ENCODE peak calls at places on chromosomes 4 and X, in seven cellular contexts. One of them, this sample, is unnamed.

GRCh38 chrX:17081969-17082368 is 135.5 kb downstream of the REPS2 start:
- DNase-seq in head of caudate nucleus: no peak
- DNase-seq in AG08396: no peak
- DNase-seq in left cardiac atrium: no peak
- DNase-seq in stimulated activated CD8-positive, alpha-beta memory T cell treated with anti-CD3 and anti-CD28 coated beads, Interleukin-15, amount 100 ng/mL, for 4 hours: no peak
- DNase-seq in amniotic stem cell: no peak
- DNase-seq in brain pericyte: no peak
- DNase-seq in this sample: no peak

GRCh38 chrX:133640161-133641015 is 225.1 kb upstream of the GPC4 start:
- DNase-seq in head of caudate nucleus: no peak
- DNase-seq in AG08396: no peak
- DNase-seq in left cardiac atrium: no peak
- DNase-seq in stimulated activated CD8-positive, alpha-beta memory T cell treated with anti-CD3 and anti-CD28 coated beads, Interleukin-15, amount 100 ng/mL, for 4 hours: no peak
- DNase-seq in amniotic stem cell: no peak
- DNase-seq in brain pericyte: no peak
- DNase-seq in this sample: no peak

GRCh38 chr4:168693750-168694470 is 197.1 kb downstream of the PALLD start:
- DNase-seq in head of caudate nucleus: no peak
- DNase-seq in AG08396: no peak
- DNase-seq in left cardiac atrium: no peak
- DNase-seq in stimulated activated CD8-positive, alpha-beta memory T cell treated with anti-CD3 and anti-CD28 coated beads, Interleukin-15, amount 100 ng/mL, for 4 hours: no peak
- DNase-seq in amniotic stem cell: no peak
- DNase-seq in brain pericyte: no peak
- DNase-seq in this sample: no peak

GRCh38 chrX:44898411-44899221 is 25.6 kb downstream of the KDM6A start:
- DNase-seq in head of caudate nucleus: no peak
- DNase-seq in AG08396: no peak
- DNase-seq in left cardiac atrium: no peak
- DNase-seq in stimulated activated CD8-positive, alpha-beta memory T cell treated with anti-CD3 and anti-CD28 coated beads, Interleukin-15, amount 100 ng/mL, for 4 hours: no peak
- DNase-seq in amniotic stem cell: no peak
- DNase-seq in brain pericyte: no peak
- DNase-seq in this sample: no peak

GRCh38 chr4:833731-834367 is 7.9 kb upstream of the CPLX1 start:
- DNase-seq in head of caudate nucleus: no peak
- DNase-seq in AG08396: no peak
- DNase-seq in left cardiac atrium: no peak
- DNase-seq in stimulated activated CD8-positive, alpha-beta memory T cell treated with anti-CD3 and anti-CD28 coated beads, Interleukin-15, amount 100 ng/mL, for 4 hours: no peak
- DNase-seq in amniotic stem cell: no peak
- DNase-seq in brain pericyte: no peak
- DNase-seq in this sample: no peak

GRCh38 chr4:53916431-53916889 is 147.9 kb downstream of the CHIC2 start:
- DNase-seq in head of caudate nucleus: no peak
- DNase-seq in AG08396: no peak
- DNase-seq in left cardiac atrium: no peak
- DNase-seq in stimulated activated CD8-positive, alpha-beta memory T cell treated with anti-CD3 and anti-CD28 coated beads, Interleukin-15, amount 100 ng/mL, for 4 hours: no peak
- DNase-seq in amniotic stem cell: no peak
- DNase-seq in brain pericyte: no peak
- DNase-seq in this sample: no peak

GRCh38 chr4:120466429-120466828 is 399.8 kb upstream of the MAD2L1 start:
- DNase-seq in head of caudate nucleus: no peak
- DNase-seq in AG08396: no peak
- DNase-seq in left cardiac atrium: no peak
- DNase-seq in stimulated activated CD8-positive, alpha-beta memory T cell treated with anti-CD3 and anti-CD28 coated beads, Interleukin-15, amount 100 ng/mL, for 4 hours: no peak
- DNase-seq in amniotic stem cell: no peak
- DNase-seq in brain pericyte: no peak
- DNase-seq in this sample: no peak

GRCh38 chr4:31130930-31131329 is 410.8 kb downstream of the PCDH7 start:
- DNase-seq in head of caudate nucleus: no peak
- DNase-seq in AG08396: no peak
- DNase-seq in left cardiac atrium: no peak
- DNase-seq in stimulated activated CD8-positive, alpha-beta memory T cell treated with anti-CD3 and anti-CD28 coated beads, Interleukin-15, amount 100 ng/mL, for 4 hours: no peak
- DNase-seq in amniotic stem cell: no peak
- DNase-seq in brain pericyte: no peak
- DNase-seq in this sample: no peak

GRCh38 chrX:28628101-28628500 is 40.9 kb downstream of the IL1RAPL1 start:
- DNase-seq in head of caudate nucleus: no peak
- DNase-seq in AG08396: no peak
- DNase-seq in left cardiac atrium: no peak
- DNase-seq in stimulated activated CD8-positive, alpha-beta memory T cell treated with anti-CD3 and anti-CD28 coated beads, Interleukin-15, amount 100 ng/mL, for 4 hours: no peak
- DNase-seq in amniotic stem cell: no peak
- DNase-seq in brain pericyte: no peak
- DNase-seq in this sample: no peak

GRCh38 chr4:30755306-30755705 is 35.1 kb downstream of the PCDH7 start:
- DNase-seq in head of caudate nucleus: no peak
- DNase-seq in AG08396: no peak
- DNase-seq in left cardiac atrium: no peak
- DNase-seq in stimulated activated CD8-positive, alpha-beta memory T cell treated with anti-CD3 and anti-CD28 coated beads, Interleukin-15, amount 100 ng/mL, for 4 hours: no peak
- DNase-seq in amniotic stem cell: no peak
- DNase-seq in brain pericyte: no peak
- DNase-seq in this sample: no peak

GRCh38 chr4:78901882-78902281 is 37.4 kb downstream of the PAQR3 start:
- DNase-seq in head of caudate nucleus: no peak
- DNase-seq in AG08396: no peak
- DNase-seq in left cardiac atrium: no peak
- DNase-seq in stimulated activated CD8-positive, alpha-beta memory T cell treated with anti-CD3 and anti-CD28 coated beads, Interleukin-15, amount 100 ng/mL, for 4 hours: no peak
- DNase-seq in amniotic stem cell: no peak
- DNase-seq in brain pericyte: no peak
- DNase-seq in this sample: no peak

GRCh38 chrX:12319012-12319519 is 180.8 kb downstream of the FRMPD4 start:
- DNase-seq in head of caudate nucleus: no peak
- DNase-seq in AG08396: no peak
- DNase-seq in left cardiac atrium: no peak
- DNase-seq in stimulated activated CD8-positive, alpha-beta memory T cell treated with anti-CD3 and anti-CD28 coated beads, Interleukin-15, amount 100 ng/mL, for 4 hours: no peak
- DNase-seq in amniotic stem cell: no peak
- DNase-seq in brain pericyte: no peak
- DNase-seq in this sample: no peak

GRCh38 chr4:13783800-13784411 is 156.4 kb upstream of the BOD1L1 start:
- DNase-seq in head of caudate nucleus: peak
- DNase-seq in AG08396: no peak
- DNase-seq in left cardiac atrium: no peak
- DNase-seq in stimulated activated CD8-positive, alpha-beta memory T cell treated with anti-CD3 and anti-CD28 coated beads, Interleukin-15, amount 100 ng/mL, for 4 hours: no peak
- DNase-seq in amniotic stem cell: no peak
- DNase-seq in brain pericyte: no peak
- DNase-seq in this sample: no peak

GRCh38 chrX:97984641-97985040 is 1100.9 kb downstream of the RPA4 start:
- DNase-seq in head of caudate nucleus: no peak
- DNase-seq in AG08396: no peak
- DNase-seq in left cardiac atrium: no peak
- DNase-seq in stimulated activated CD8-positive, alpha-beta memory T cell treated with anti-CD3 and anti-CD28 coated beads, Interleukin-15, amount 100 ng/mL, for 4 hours: no peak
- DNase-seq in amniotic stem cell: no peak
- DNase-seq in brain pericyte: no peak
- DNase-seq in this sample: no peak

This sample was measured in endothelial cell.